ENCODE peak calls at places on chromosomes 1 and 21, in five cellular contexts. One of them, this sample, is unnamed.

GRCh38 chr1:239719642-239720258 is 333.4 kb downstream of the CHRM3 start:
- DNase-seq in heart left ventricle: no peak
- DNase-seq in left ventricle myocardium inferior: no peak
- DNase-seq in body of pancreas: no peak
- DNase-seq in colonic mucosa: peak; percentile 25
- DNase-seq in this sample: peak; percentile 61

GRCh38 chr1:153680120-153680403 is 1.6 kb downstream of the NPR1 start:
- DNase-seq in body of pancreas: no peak
- DNase-seq in left ventricle myocardium inferior: no peak
- DNase-seq in heart left ventricle: no peak
- DNase-seq in colonic mucosa: no peak
- DNase-seq in this sample: no peak

GRCh38 chr1:12485231-12486172 is 132.5 kb downstream of the DHRS3 start:
- DNase-seq in heart left ventricle: no peak
- DNase-seq in left ventricle myocardium inferior: no peak
- DNase-seq in body of pancreas: no peak
- DNase-seq in colonic mucosa: no peak
- DNase-seq in this sample: no peak

GRCh38 chr1:112141923-112142322 is 152.5 kb upstream of the KCND3 start:
- DNase-seq in body of pancreas: no peak
- DNase-seq in left ventricle myocardium inferior: peak; percentile 46
- DNase-seq in colonic mucosa: no peak
- DNase-seq in heart left ventricle: no peak
- DNase-seq in this sample: no peak

GRCh38 chr1:225158291-225158690 is 228.8 kb downstream of the DNAH14 start:
- DNase-seq in heart left ventricle: no peak
- DNase-seq in body of pancreas: no peak
- DNase-seq in colonic mucosa: no peak
- DNase-seq in left ventricle myocardium inferior: no peak
- DNase-seq in this sample: no peak

GRCh38 chr21:39282911-39283310 is 30.5 kb downstream of the BRWD1 start:
- DNase-seq in left ventricle myocardium inferior: no peak
- DNase-seq in heart left ventricle: no peak
- DNase-seq in body of pancreas: no peak
- DNase-seq in colonic mucosa: no peak
- DNase-seq in this sample: no peak

GRCh38 chr1:11273595-11274234 is 717 bp downstream of the UBIAD1 start:
- DNase-seq in heart left ventricle: no peak
- DNase-seq in body of pancreas: no peak
- DNase-seq in left ventricle myocardium inferior: no peak
- DNase-seq in colonic mucosa: no peak
- DNase-seq in this sample: no peak

GRCh38 chr1:243415663-243416365 is 160.0 kb downstream of the SDCCAG8 start:
- DNase-seq in body of pancreas: no peak
- DNase-seq in left ventricle myocardium inferior: no peak
- DNase-seq in colonic mucosa: no peak
- DNase-seq in heart left ventricle: no peak
- DNase-seq in this sample: no peak

GRCh38 chr1:97488505-97488904 is 432.3 kb downstream of the DPYD start:
- DNase-seq in heart left ventricle: no peak
- DNase-seq in body of pancreas: no peak
- DNase-seq in colonic mucosa: no peak
- DNase-seq in left ventricle myocardium inferior: no peak
- DNase-seq in this sample: no peak

GRCh38 chr1:36257375-36257767 is 33.1 kb downstream of the THRAP3 start:
- DNase-seq in left ventricle myocardium inferior: no peak
- DNase-seq in heart left ventricle: no peak
- DNase-seq in colonic mucosa: no peak
- DNase-seq in body of pancreas: no peak
- DNase-seq in this sample: no peak

GRCh38 chr1:174519845-174520244 is 72.1 kb downstream of the GPR52 start:
- DNase-seq in colonic mucosa: no peak
- DNase-seq in heart left ventricle: peak; percentile 57
- DNase-seq in body of pancreas: no peak
- DNase-seq in left ventricle myocardium inferior: peak; percentile 40
- DNase-seq in this sample: no peak

GRCh38 chr1:223628233-223628632 is 37.3 kb downstream of the CAPN8 start:
- DNase-seq in heart left ventricle: no peak
- DNase-seq in colonic mucosa: peak; percentile 41
- DNase-seq in body of pancreas: peak; percentile 58
- DNase-seq in left ventricle myocardium inferior: peak; percentile 35
- DNase-seq in this sample: peak; percentile 49

GRCh38 chr1:115183711-115184259 is 94.5 kb upstream of the TSPAN2 start:
- DNase-seq in left ventricle myocardium inferior: peak; percentile 30
- DNase-seq in heart left ventricle: no peak
- DNase-seq in colonic mucosa: peak; percentile 24
- DNase-seq in body of pancreas: no peak
- DNase-seq in this sample: no peak

GRCh38 chr1:14697371-14697770 is 98.9 kb downstream of the KAZN start:
- DNase-seq in body of pancreas: no peak
- DNase-seq in left ventricle myocardium inferior: no peak
- DNase-seq in colonic mucosa: no peak
- DNase-seq in heart left ventricle: no peak
- DNase-seq in this sample: no peak

GRCh38 chr21:39822042-39822441 is 45.2 kb upstream of the PCP4 start:
- DNase-seq in colonic mucosa: no peak
- DNase-seq in left ventricle myocardium inferior: no peak
- DNase-seq in body of pancreas: no peak
- DNase-seq in heart left ventricle: no peak
- DNase-seq in this sample: no peak

GRCh38 chr1:79599257-79599656 is 592.7 kb upstream of the ADGRL4 start:
- DNase-seq in heart left ventricle: no peak
- DNase-seq in body of pancreas: no peak
- DNase-seq in left ventricle myocardium inferior: no peak
- DNase-seq in colonic mucosa: no peak
- DNase-seq in this sample: no peak

GRCh38 chr1:201748331-201748730 is 80.6 kb upstream of the IPO9 start:
- DNase-seq in body of pancreas: no peak
- DNase-seq in left ventricle myocardium inferior: no peak
- DNase-seq in heart left ventricle: no peak
- DNase-seq in colonic mucosa: no peak
- DNase-seq in this sample: no peak

GRCh38 chr1:31105646-31106045 is 40.1 kb upstream of the PUM1 start:
- DNase-seq in colonic mucosa: no peak
- DNase-seq in left ventricle myocardium inferior: no peak
- DNase-seq in body of pancreas: no peak
- DNase-seq in heart left ventricle: no peak
- DNase-seq in this sample: no peak

GRCh38 chr1:2290595-2291510 is 62.7 kb downstream of the SKI start:
- DNase-seq in body of pancreas: peak; percentile 54
- DNase-seq in left ventricle myocardium inferior: peak; percentile 85
- DNase-seq in colonic mucosa: peak; percentile 71
- DNase-seq in heart left ventricle: peak; percentile 82
- DNase-seq in this sample: peak; percentile 56

GRCh38 chr1:2295526-2295925 is 67.4 kb downstream of the SKI start:
- DNase-seq in body of pancreas: no peak
- DNase-seq in heart left ventricle: no peak
- DNase-seq in colonic mucosa: no peak
- DNase-seq in left ventricle myocardium inferior: no peak
- DNase-seq in this sample: no peak

GRCh38 chr1:2292725-2293450 is 64.8 kb downstream of the SKI start:
- DNase-seq in colonic mucosa: no peak
- DNase-seq in body of pancreas: no peak
- DNase-seq in heart left ventricle: no peak
- DNase-seq in left ventricle myocardium inferior: no peak
- DNase-seq in this sample: no peak

GRCh38 chr1:2294661-2295060 is 66.5 kb downstream of the SKI start:
- DNase-seq in heart left ventricle: no peak
- DNase-seq in body of pancreas: no peak
- DNase-seq in colonic mucosa: no peak
- DNase-seq in left ventricle myocardium inferior: no peak
- DNase-seq in this sample: no peak

DNA sequence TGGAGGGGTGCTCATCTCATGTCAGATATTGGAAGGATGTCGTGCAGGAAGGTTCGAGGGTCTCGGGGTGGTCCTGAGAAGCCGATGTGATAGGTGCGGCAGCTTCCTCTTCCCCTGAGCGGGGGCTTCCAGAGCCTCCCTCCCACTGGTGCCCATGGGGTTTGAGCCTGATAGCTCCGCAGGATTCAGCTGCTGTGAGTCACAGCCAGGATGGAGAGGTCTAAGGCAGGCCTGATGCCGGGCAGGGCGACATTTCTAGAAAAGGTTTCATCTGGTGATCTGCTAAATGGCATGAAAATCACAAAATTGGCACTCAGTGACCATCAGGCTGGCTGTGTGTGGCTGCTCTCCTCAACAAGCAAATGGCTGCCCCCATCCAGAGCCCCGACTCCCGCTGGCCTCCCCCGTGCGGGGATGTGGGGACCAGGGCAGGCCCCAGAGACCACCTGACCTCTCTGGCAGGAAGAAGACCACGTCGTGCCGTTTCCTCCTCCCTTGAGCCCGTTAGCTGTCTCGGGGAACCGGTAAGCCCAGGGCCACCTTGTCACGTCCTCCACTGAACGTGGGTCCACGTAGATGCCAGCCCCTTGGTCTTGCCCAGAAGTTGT is 66.0 kb downstream of the SKI start:
- DNase-seq in body of pancreas: no peak
- DNase-seq in left ventricle myocardium inferior: no peak
- DNase-seq in colonic mucosa: no peak
- DNase-seq in heart left ventricle: no peak
- DNase-seq in this sample: no peak
- H3K27ac ChIP-seq in body of pancreas: no peak overlapping the region
- H3K27ac ChIP-seq in left ventricle myocardium inferior: peak overlapping the region; percentile 23
- H3K27ac ChIP-seq in colonic mucosa: no peak overlapping the region
- H3K27ac ChIP-seq in heart left ventricle: no peak overlapping the region
- H3K27ac ChIP-seq in this sample: no peak overlapping the region

GRCh38 chr1:8349961-8350360 is 32.0 kb downstream of the SLC45A1 start:
- DNase-seq in left ventricle myocardium inferior: peak; percentile 66
- DNase-seq in colonic mucosa: no peak
- DNase-seq in body of pancreas: peak; percentile 45
- DNase-seq in heart left ventricle: no peak
- DNase-seq in this sample: no peak
- H3K27ac ChIP-seq in left ventricle myocardium inferior: peak overlapping the region; percentile 50
- H3K27ac ChIP-seq in colonic mucosa: no peak overlapping the region
- H3K27ac ChIP-seq in body of pancreas: no peak overlapping the region
- H3K27ac ChIP-seq in heart left ventricle: peak overlapping the region; percentile 13
- H3K27ac ChIP-seq in this sample: no peak overlapping the region

GRCh38 chr1:60936943-60937342 is 145.4 kb upstream of the NFIA start:
- DNase-seq in heart left ventricle: no peak
- DNase-seq in left ventricle myocardium inferior: no peak
- DNase-seq in colonic mucosa: no peak
- DNase-seq in body of pancreas: no peak
- DNase-seq in this sample: no peak
- H3K27ac ChIP-seq in heart left ventricle: no peak overlapping the region
- H3K27ac ChIP-seq in left ventricle myocardium inferior: no peak overlapping the region
- H3K27ac ChIP-seq in colonic mucosa: no peak overlapping the region
- H3K27ac ChIP-seq in body of pancreas: no peak overlapping the region
- H3K27ac ChIP-seq in this sample: no peak overlapping the region

GRCh38 chr1:217418241-217418840 is 212.5 kb downstream of the GPATCH2 start:
- DNase-seq in colonic mucosa: no peak
- DNase-seq in left ventricle myocardium inferior: no peak
- DNase-seq in body of pancreas: no peak
- DNase-seq in heart left ventricle: no peak
- DNase-seq in this sample: no peak

GRCh38 chr1:217417363-217417762 is 213.5 kb downstream of the GPATCH2 start:
- DNase-seq in heart left ventricle: no peak
- DNase-seq in left ventricle myocardium inferior: no peak
- DNase-seq in colonic mucosa: no peak
- DNase-seq in body of pancreas: no peak
- DNase-seq in this sample: no peak

GRCh38 chr1:217419152-217419551 is 211.7 kb downstream of the GPATCH2 start:
- DNase-seq in colonic mucosa: no peak
- DNase-seq in left ventricle myocardium inferior: no peak
- DNase-seq in body of pancreas: no peak
- DNase-seq in heart left ventricle: no peak
- DNase-seq in this sample: no peak
- H3K27ac ChIP-seq in colonic mucosa: no peak overlapping the region
- H3K27ac ChIP-seq in left ventricle myocardium inferior: no peak overlapping the region
- H3K27ac ChIP-seq in body of pancreas: no peak overlapping the region
- H3K27ac ChIP-seq in heart left ventricle: no peak overlapping the region
- H3K27ac ChIP-seq in this sample: no peak overlapping the region

DNA sequence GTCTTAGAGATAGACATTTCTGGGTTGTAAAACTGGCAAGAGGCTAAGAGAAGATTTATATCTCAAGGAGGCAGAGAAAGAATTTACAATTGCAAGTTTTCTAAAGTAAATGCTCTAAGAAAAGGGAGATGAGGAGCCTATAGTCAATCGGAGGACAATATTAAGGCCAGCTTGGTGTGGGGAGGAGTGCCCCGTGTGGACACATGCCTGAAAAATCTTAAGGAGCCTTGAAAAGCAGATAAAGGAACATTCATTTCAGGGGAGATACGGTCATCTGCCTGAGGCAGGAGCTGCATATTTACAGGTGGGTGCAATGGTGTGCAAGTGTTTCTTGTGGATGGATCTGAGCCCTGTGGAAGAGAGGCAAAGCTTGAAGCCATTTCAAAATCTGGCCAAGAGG is 25.6 kb downstream of the FCRL2 start:
- DNase-seq in colonic mucosa: no peak
- DNase-seq in heart left ventricle: no peak
- DNase-seq in left ventricle myocardium inferior: no peak
- DNase-seq in body of pancreas: no peak
- DNase-seq in this sample: no peak
- H3K27ac ChIP-seq in colonic mucosa: no peak overlapping the region
- H3K27ac ChIP-seq in heart left ventricle: no peak overlapping the region
- H3K27ac ChIP-seq in left ventricle myocardium inferior: no peak overlapping the region
- H3K27ac ChIP-seq in body of pancreas: no peak overlapping the region
- H3K27ac ChIP-seq in this sample: no peak overlapping the region

GRCh38 chr1:40381268-40382109 is 8.0 kb downstream of the SMAP2 start:
- DNase-seq in left ventricle myocardium inferior: no peak
- DNase-seq in body of pancreas: no peak
- DNase-seq in colonic mucosa: no peak
- DNase-seq in heart left ventricle: no peak
- DNase-seq in this sample: peak; percentile 60
- H3K27ac ChIP-seq in left ventricle myocardium inferior: peak overlapping the region; percentile 28
- H3K27ac ChIP-seq in body of pancreas: no peak overlapping the region
- H3K27ac ChIP-seq in colonic mucosa: peak overlapping the region; percentile 83
- H3K27ac ChIP-seq in heart left ventricle: no peak overlapping the region
- H3K27ac ChIP-seq in this sample: peak overlapping the region; percentile 83

DNA sequence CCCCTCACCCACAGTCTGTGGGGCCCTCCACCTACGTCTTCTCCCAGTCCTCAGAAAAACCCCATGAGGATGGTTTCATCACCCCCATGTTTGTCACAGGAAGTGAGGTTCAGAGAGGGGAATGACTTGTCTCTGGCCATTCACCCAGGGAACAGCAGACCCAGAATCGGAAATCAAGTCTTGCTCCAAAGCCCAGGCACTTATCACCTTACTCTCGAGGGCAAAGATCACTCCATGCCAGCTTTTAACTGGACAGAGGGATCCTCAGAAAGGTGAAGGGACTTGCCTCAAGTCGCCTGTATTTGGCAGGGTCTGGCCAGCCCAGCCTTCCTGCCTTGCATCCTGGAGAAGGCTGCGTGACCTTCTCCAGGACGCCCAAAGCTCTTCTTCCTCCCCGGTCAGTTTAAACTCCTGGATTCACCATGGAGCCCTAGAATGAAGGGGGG is 57.9 kb upstream of the SSBP3 start:
- DNase-seq in left ventricle myocardium inferior: no peak
- DNase-seq in body of pancreas: no peak
- DNase-seq in colonic mucosa: no peak
- DNase-seq in heart left ventricle: no peak
- DNase-seq in this sample: peak; percentile 21
- H3K27ac ChIP-seq in left ventricle myocardium inferior: no peak overlapping the region
- H3K27ac ChIP-seq in body of pancreas: no peak overlapping the region
- H3K27ac ChIP-seq in colonic mucosa: no peak overlapping the region
- H3K27ac ChIP-seq in heart left ventricle: no peak overlapping the region
- H3K27ac ChIP-seq in this sample: no peak overlapping the region

This sample was measured in small intestine.